ENCODE peak calls at places on chromosomes 3 and 15, in five cellular contexts. One of them, this sample, is unnamed.

GRCh38 chr15:92884813-92885461 is 15.2 kb upstream of the CHD2 start:
- DNase-seq in fibroblast of mammary gland: peak; percentile 49
- DNase-seq in AG09309: no peak
- DNase-seq in cardiac muscle cell: peak; percentile 49
- DNase-seq in A549: peak; percentile 48
- DNase-seq in this sample: no peak

GRCh38 chr15:31297880-31298456 is 28.7 kb upstream of the KLF13 start:
- DNase-seq in fibroblast of mammary gland: no peak
- DNase-seq in AG09309: no peak
- DNase-seq in cardiac muscle cell: no peak
- DNase-seq in A549: no peak
- DNase-seq in this sample: no peak

GRCh38 chr3:113035387-113035982 is 44.7 kb downstream of the GTPBP8 start:
- DNase-seq in fibroblast of mammary gland: peak; percentile 67
- DNase-seq in AG09309: no peak
- DNase-seq in cardiac muscle cell: peak; percentile 74
- DNase-seq in A549: peak; percentile 73
- DNase-seq in this sample: peak; percentile 76

GRCh38 chr15:51936119-51936478 is 35.5 kb downstream of the LEO1 start:
- DNase-seq in fibroblast of mammary gland: no peak
- DNase-seq in AG09309: no peak
- DNase-seq in cardiac muscle cell: no peak
- DNase-seq in A549: peak; percentile 34
- DNase-seq in this sample: no peak

GRCh38 chr15:98874359-98874758 is 133.2 kb downstream of the PGPEP1L start:
- DNase-seq in fibroblast of mammary gland: no peak
- DNase-seq in AG09309: no peak
- DNase-seq in cardiac muscle cell: no peak
- DNase-seq in A549: no peak
- DNase-seq in this sample: no peak

GRCh38 chr15:99536422-99537033 is 29.3 kb upstream of the MEF2A start:
- DNase-seq in fibroblast of mammary gland: peak; percentile 74
- DNase-seq in AG09309: no peak
- DNase-seq in cardiac muscle cell: peak; percentile 50
- DNase-seq in A549: no peak
- DNase-seq in this sample: peak; percentile 68

GRCh38 chr3:24773798-24774197 is 279.1 kb upstream of the THRB start:
- DNase-seq in fibroblast of mammary gland: peak; percentile 67
- DNase-seq in AG09309: peak; percentile 10
- DNase-seq in cardiac muscle cell: peak; percentile 76
- DNase-seq in A549: peak; percentile 77
- DNase-seq in this sample: peak; percentile 65

GRCh38 chr15:65213241-65213640 is 2.0 kb upstream of the CILP start:
- DNase-seq in fibroblast of mammary gland: peak; percentile 43
- DNase-seq in AG09309: no peak
- DNase-seq in cardiac muscle cell: no peak
- DNase-seq in A549: no peak
- DNase-seq in this sample: no peak

GRCh38 chr15:77497108-77497737 is 76.5 kb downstream of the HMG20A start:
- DNase-seq in fibroblast of mammary gland: no peak
- DNase-seq in AG09309: peak; percentile 57
- DNase-seq in cardiac muscle cell: peak; percentile 67
- DNase-seq in A549: no peak
- DNase-seq in this sample: peak; percentile 60

GRCh38 chr3:20015525-20015924 is 3.5 kb upstream of the PP2D1 start:
- DNase-seq in fibroblast of mammary gland: no peak
- DNase-seq in AG09309: no peak
- DNase-seq in cardiac muscle cell: no peak
- DNase-seq in A549: no peak
- DNase-seq in this sample: no peak

GRCh38 chr3:159929181-159929893 is 59.3 kb upstream of the IL12A start:
- DNase-seq in fibroblast of mammary gland: peak; percentile 80
- DNase-seq in AG09309: peak; percentile 66
- DNase-seq in cardiac muscle cell: peak; percentile 66
- DNase-seq in A549: peak; percentile 66
- DNase-seq in this sample: peak; percentile 61
- H3K4me3 ChIP-seq in fibroblast of mammary gland: no peak overlapping the region
- H3K4me3 ChIP-seq in AG09309: no peak overlapping the region
- H3K4me3 ChIP-seq in cardiac muscle cell: no peak overlapping the region
- H3K4me3 ChIP-seq in A549: no peak overlapping the region
- H3K4me3 ChIP-seq in this sample: no peak overlapping the region

GRCh38 chr3:161946443-161946960 is 449.9 kb downstream of the OTOL1 start:
- DNase-seq in fibroblast of mammary gland: no peak
- DNase-seq in AG09309: no peak
- DNase-seq in cardiac muscle cell: no peak
- DNase-seq in A549: no peak
- DNase-seq in this sample: no peak
- TF ChIP-seq CTCF in fibroblast of mammary gland: no peak
- TF ChIP-seq CTCF in AG09309: no peak
- TF ChIP-seq CTCF in cardiac muscle cell: no peak
- TF ChIP-seq CTCF in A549: no peak
- TF ChIP-seq CTCF in this sample: no peak

DNA sequence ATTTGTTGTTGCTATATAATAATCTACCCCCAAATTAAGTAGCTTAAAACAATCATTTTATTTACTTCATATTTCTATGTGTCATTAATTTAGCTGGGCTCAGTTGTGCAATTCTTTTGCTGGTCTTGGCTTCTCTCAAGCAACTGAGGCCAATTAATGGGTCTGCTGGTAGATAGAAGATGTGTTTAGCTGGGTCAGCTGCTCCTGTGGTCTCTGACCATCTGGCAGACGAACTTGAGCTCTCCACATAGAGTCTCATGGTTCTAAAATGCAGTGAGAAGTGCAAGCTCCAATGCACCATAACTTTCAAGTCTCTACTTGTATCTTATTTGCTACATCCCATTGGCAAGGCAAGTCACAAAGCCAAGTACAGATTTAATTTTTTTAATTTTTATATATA is 515.6 kb downstream of the ZIC1 start:
- DNase-seq in fibroblast of mammary gland: peak; percentile 58
- DNase-seq in AG09309: no peak
- DNase-seq in cardiac muscle cell: no peak
- DNase-seq in A549: no peak
- DNase-seq in this sample: no peak
- H3K4me3 ChIP-seq in fibroblast of mammary gland: no peak overlapping the region
- H3K4me3 ChIP-seq in AG09309: no peak overlapping the region
- H3K4me3 ChIP-seq in cardiac muscle cell: no peak overlapping the region
- H3K4me3 ChIP-seq in A549: no peak overlapping the region
- H3K4me3 ChIP-seq in this sample: no peak overlapping the region

GRCh38 chr3:137222736-137223135 is 265.0 kb downstream of the IL20RB start:
- DNase-seq in fibroblast of mammary gland: no peak
- DNase-seq in AG09309: no peak
- DNase-seq in cardiac muscle cell: no peak
- DNase-seq in A549: no peak
- DNase-seq in this sample: no peak

DNA sequence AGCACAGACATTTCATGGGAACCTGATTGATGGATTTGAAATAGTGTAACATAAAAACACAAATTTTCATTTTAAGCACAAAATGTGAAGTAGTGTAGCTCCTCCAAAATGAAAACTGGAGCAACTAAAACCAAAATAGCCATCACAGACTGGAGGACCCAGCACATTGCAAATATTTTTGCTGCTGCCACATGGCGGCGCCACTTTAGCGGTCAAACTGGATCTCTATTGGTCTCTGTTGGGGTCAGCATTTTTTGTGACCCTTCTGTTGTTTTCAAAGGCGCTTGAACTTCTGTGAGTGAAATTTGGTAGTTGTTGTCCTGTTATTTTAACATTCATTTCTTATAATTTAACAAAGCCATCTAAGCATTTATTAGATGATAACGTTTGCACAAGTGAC is 259.9 kb downstream of the IL20RB start:
- DNase-seq in fibroblast of mammary gland: no peak
- DNase-seq in AG09309: no peak
- DNase-seq in cardiac muscle cell: no peak
- DNase-seq in A549: no peak
- DNase-seq in this sample: no peak
- TF ChIP-seq CTCF in fibroblast of mammary gland: peak; percentile 13
- TF ChIP-seq CTCF in AG09309: no peak
- TF ChIP-seq CTCF in cardiac muscle cell: peak; percentile 3
- TF ChIP-seq CTCF in A549: no peak
- TF ChIP-seq CTCF in this sample: no peak

DNA sequence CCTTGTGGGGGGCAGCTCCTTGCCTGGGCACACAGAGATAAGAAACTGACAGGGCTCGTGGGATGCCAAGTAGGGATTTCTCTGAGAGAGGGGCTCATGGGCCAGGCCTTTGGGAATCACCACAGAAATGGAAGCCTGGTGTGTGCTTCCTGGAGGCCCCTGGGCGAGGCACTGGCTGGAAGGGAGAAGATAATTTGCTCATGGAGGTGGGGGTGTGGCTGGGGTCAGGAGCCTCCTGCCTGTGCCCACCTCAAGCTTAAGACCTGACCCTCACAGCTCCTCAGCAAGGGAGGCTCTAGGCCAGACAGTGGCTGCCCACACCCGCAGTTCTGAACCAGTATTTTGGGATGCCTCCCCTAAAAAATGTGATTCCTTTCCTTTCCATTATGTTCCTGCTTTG is 16.9 kb upstream of the CPNE9 start:
- DNase-seq in fibroblast of mammary gland: no peak
- DNase-seq in AG09309: no peak
- DNase-seq in cardiac muscle cell: no peak
- DNase-seq in A549: no peak
- DNase-seq in this sample: no peak
- H3K4me3 ChIP-seq in fibroblast of mammary gland: no peak overlapping the region
- H3K4me3 ChIP-seq in AG09309: no peak overlapping the region
- H3K4me3 ChIP-seq in cardiac muscle cell: no peak overlapping the region
- H3K4me3 ChIP-seq in A549: no peak overlapping the region
- H3K4me3 ChIP-seq in this sample: no peak overlapping the region

GRCh38 chr3:163043074-163043473 is 1546.5 kb downstream of the OTOL1 start:
- DNase-seq in fibroblast of mammary gland: peak; percentile 24
- DNase-seq in AG09309: no peak
- DNase-seq in cardiac muscle cell: peak; percentile 32
- DNase-seq in A549: peak; percentile 11
- DNase-seq in this sample: peak; percentile 48
- TF ChIP-seq CTCF in fibroblast of mammary gland: peak; percentile 47
- TF ChIP-seq CTCF in AG09309: peak; percentile 52
- TF ChIP-seq CTCF in cardiac muscle cell: peak; percentile 38
- TF ChIP-seq CTCF in A549: no peak
- TF ChIP-seq CTCF in this sample: peak; percentile 58

GRCh38 chr3:192833177-192833890 is 84.3 kb downstream of the MB21D2 start:
- DNase-seq in fibroblast of mammary gland: peak; percentile 93
- DNase-seq in AG09309: peak; percentile 59
- DNase-seq in cardiac muscle cell: peak; percentile 77
- DNase-seq in A549: peak; percentile 14
- DNase-seq in this sample: peak; percentile 77
- H3K4me3 ChIP-seq in fibroblast of mammary gland: no peak overlapping the region
- H3K4me3 ChIP-seq in AG09309: peak overlapping the region; percentile 6
- H3K4me3 ChIP-seq in cardiac muscle cell: no peak overlapping the region
- H3K4me3 ChIP-seq in A549: no peak overlapping the region
- H3K4me3 ChIP-seq in this sample: no peak overlapping the region

DNA sequence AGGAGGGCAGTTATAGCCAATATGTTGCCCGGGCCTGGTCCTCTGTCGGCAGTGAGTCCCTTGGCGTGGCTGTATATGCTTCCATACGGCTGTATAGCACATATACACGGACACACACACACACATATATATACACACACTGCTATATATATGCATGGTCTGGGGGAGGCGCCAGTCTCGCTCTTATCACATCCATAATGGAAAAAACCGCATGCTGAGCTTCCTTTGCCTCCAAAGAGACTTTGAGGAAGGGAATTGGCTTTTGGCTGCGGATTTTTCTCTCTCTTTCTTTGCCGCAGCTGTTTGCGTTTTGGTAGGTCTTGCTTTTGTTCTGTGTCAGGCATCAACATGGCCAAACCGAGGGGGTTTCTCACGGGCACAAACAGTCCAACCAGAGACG is 11.3 kb upstream of the TMEM115 start:
- DNase-seq in fibroblast of mammary gland: peak; percentile 20
- DNase-seq in AG09309: no peak
- DNase-seq in cardiac muscle cell: peak; percentile 69
- DNase-seq in A549: peak; percentile 45
- DNase-seq in this sample: peak; percentile 54
- TF ChIP-seq CTCF in fibroblast of mammary gland: no peak
- TF ChIP-seq CTCF in AG09309: no peak
- TF ChIP-seq CTCF in cardiac muscle cell: peak; percentile 27
- TF ChIP-seq CTCF in A549: no peak
- TF ChIP-seq CTCF in this sample: peak; percentile 15

DNA sequence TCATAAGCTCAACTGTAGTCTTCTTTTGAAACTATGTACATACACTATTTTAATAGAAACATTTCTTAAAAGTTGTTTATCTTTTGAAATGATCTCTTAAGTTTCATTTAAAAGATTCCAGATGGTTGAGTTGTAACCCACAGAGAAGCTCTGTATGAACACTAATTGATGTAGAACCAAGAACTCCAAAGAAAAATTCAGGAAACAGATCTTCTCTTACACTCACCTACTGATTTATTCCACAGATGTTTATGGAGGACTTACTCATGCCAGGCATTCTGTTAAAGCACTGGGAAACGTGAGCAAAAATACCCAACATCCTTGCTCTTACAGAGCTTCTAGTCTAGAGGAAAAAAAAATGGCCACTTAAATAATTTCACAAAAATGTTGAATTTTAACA is 551.1 kb downstream of the NAALADL2 start:
- DNase-seq in fibroblast of mammary gland: peak; percentile 56
- DNase-seq in AG09309: peak; percentile 70
- DNase-seq in cardiac muscle cell: no peak
- DNase-seq in A549: no peak
- DNase-seq in this sample: no peak
- H3K4me3 ChIP-seq in fibroblast of mammary gland: no peak overlapping the region
- H3K4me3 ChIP-seq in AG09309: no peak overlapping the region
- H3K4me3 ChIP-seq in cardiac muscle cell: no peak overlapping the region
- H3K4me3 ChIP-seq in A549: no peak overlapping the region
- H3K4me3 ChIP-seq in this sample: no peak overlapping the region

This sample was measured in fibroblast of pulmonary artery.